ENCODE peak calls at places on chromosomes 7 and 10, in eight cellular contexts. One of them, this sample, is unnamed.

GRCh38 chr10:81724431-81724830 is 150.6 kb upstream of the NRG3 start:
- DNase-seq in NCI-H187: no peak
- DNase-seq in GM19239: no peak
- DNase-seq in activated T-cell treated with anti-CD3 and anti-CD28 coated beads for 24 hours: no peak
- DNase-seq in ecto neural progenitor cell: no peak
- DNase-seq in foreskin fibroblast: no peak
- DNase-seq in lower lobe of right lung: no peak
- DNase-seq in HL-60: no peak
- DNase-seq in this sample: no peak

GRCh38 chr7:158013085-158013668 is 574.4 kb downstream of the PTPRN2 start:
- DNase-seq in activated T-cell treated with anti-CD3 and anti-CD28 coated beads for 24 hours: no peak
- DNase-seq in NCI-H187: no peak
- DNase-seq in GM19239: no peak
- DNase-seq in foreskin fibroblast: peak; percentile 19
- DNase-seq in HL-60: no peak
- DNase-seq in ecto neural progenitor cell: no peak
- DNase-seq in lower lobe of right lung: no peak
- DNase-seq in this sample: no peak

GRCh38 chr7:25622716-25623115 is 394.4 kb upstream of the NPVF start:
- DNase-seq in ecto neural progenitor cell: no peak
- DNase-seq in activated T-cell treated with anti-CD3 and anti-CD28 coated beads for 24 hours: no peak
- DNase-seq in GM19239: no peak
- DNase-seq in lower lobe of right lung: no peak
- DNase-seq in foreskin fibroblast: no peak
- DNase-seq in HL-60: no peak
- DNase-seq in NCI-H187: no peak
- DNase-seq in this sample: no peak

GRCh38 chr7:135362871-135363270 is 129.2 kb downstream of the STRA8 start:
- DNase-seq in foreskin fibroblast: no peak
- DNase-seq in ecto neural progenitor cell: no peak
- DNase-seq in GM19239: no peak
- DNase-seq in HL-60: no peak
- DNase-seq in activated T-cell treated with anti-CD3 and anti-CD28 coated beads for 24 hours: no peak
- DNase-seq in lower lobe of right lung: no peak
- DNase-seq in NCI-H187: no peak
- DNase-seq in this sample: no peak

GRCh38 chr10:48470115-48470892 is 134.6 kb downstream of the ARHGAP22 start:
- DNase-seq in foreskin fibroblast: peak; percentile 23
- DNase-seq in ecto neural progenitor cell: peak; percentile 45
- DNase-seq in HL-60: no peak
- DNase-seq in GM19239: no peak
- DNase-seq in lower lobe of right lung: no peak
- DNase-seq in activated T-cell treated with anti-CD3 and anti-CD28 coated beads for 24 hours: no peak
- DNase-seq in NCI-H187: no peak
- DNase-seq in this sample: peak; percentile 58

GRCh38 chr10:6755891-6756460 is 175.9 kb upstream of the PRKCQ start:
- DNase-seq in GM19239: no peak
- DNase-seq in NCI-H187: no peak
- DNase-seq in activated T-cell treated with anti-CD3 and anti-CD28 coated beads for 24 hours: no peak
- DNase-seq in foreskin fibroblast: peak; percentile 86
- DNase-seq in HL-60: no peak
- DNase-seq in ecto neural progenitor cell: no peak
- DNase-seq in lower lobe of right lung: no peak
- DNase-seq in this sample: no peak

GRCh38 chr7:38628630-38629385 is 2.4 kb downstream of the AMPH start:
- DNase-seq in ecto neural progenitor cell: no peak
- DNase-seq in HL-60: no peak
- DNase-seq in activated T-cell treated with anti-CD3 and anti-CD28 coated beads for 24 hours: no peak
- DNase-seq in lower lobe of right lung: no peak
- DNase-seq in foreskin fibroblast: peak; percentile 8
- DNase-seq in NCI-H187: no peak
- DNase-seq in GM19239: no peak
- DNase-seq in this sample: no peak

GRCh38 chr10:127405221-127405620 is 143.9 kb upstream of the NPS start:
- DNase-seq in lower lobe of right lung: no peak
- DNase-seq in HL-60: no peak
- DNase-seq in NCI-H187: no peak
- DNase-seq in foreskin fibroblast: peak; percentile 63
- DNase-seq in ecto neural progenitor cell: no peak
- DNase-seq in GM19239: no peak
- DNase-seq in activated T-cell treated with anti-CD3 and anti-CD28 coated beads for 24 hours: no peak
- DNase-seq in this sample: no peak

GRCh38 chr7:141460781-141461715 is 90.2 kb upstream of the AGK start:
- DNase-seq in HL-60: no peak
- DNase-seq in ecto neural progenitor cell: no peak
- DNase-seq in activated T-cell treated with anti-CD3 and anti-CD28 coated beads for 24 hours: no peak
- DNase-seq in GM19239: no peak
- DNase-seq in NCI-H187: peak; percentile 77
- DNase-seq in lower lobe of right lung: no peak
- DNase-seq in foreskin fibroblast: no peak
- DNase-seq in this sample: no peak

GRCh38 chr7:104962781-104963180 is 51.2 kb upstream of the KMT2E start:
- DNase-seq in activated T-cell treated with anti-CD3 and anti-CD28 coated beads for 24 hours: no peak
- DNase-seq in GM19239: no peak
- DNase-seq in HL-60: no peak
- DNase-seq in lower lobe of right lung: no peak
- DNase-seq in NCI-H187: no peak
- DNase-seq in foreskin fibroblast: no peak
- DNase-seq in ecto neural progenitor cell: no peak
- DNase-seq in this sample: no peak